ENCODE peak calls at places on chromosomes 4 and X, in six cellular contexts. B is suprapubic skin, D is hepatocyte, Y is astrocyte of the spinal cord, I is NB4, Z is epithelial cell of esophagus. K is an unnamed sample.

GRCh38 chr4:15958562-15958961 is 4.4 kb downstream of the FGFBP2 start:
- DNase-seq in B (no peak), Y (no peak), D (no peak), Z (no peak), I (no peak), K (no peak)

GRCh38 chrX:112642349-112642748 is 37.4 kb downstream of the LHFPL1 start:
- DNase-seq in D (peak), Z (peak), Y (peak), B (no peak), I (peak), K (no peak)

GRCh38 chrX:49901068-49901467 is 21.3 kb upstream of the CLCN5 start:
- DNase-seq in Y (no peak), I (no peak), B (no peak), Z (no peak), D (no peak), K (no peak)

GRCh38 chr4:104451573-104451972 is 43.1 kb downstream of the CXXC4 start:
- DNase-seq in Z (peak), I (peak), Y (peak), D (peak), B (no peak), K (no peak)

GRCh38 chrX:34341258-34341657 is 209.1 kb upstream of the FAM47A start:
- DNase-seq in I (peak), B (no peak), Y (no peak), D (peak), Z (peak), K (no peak)

GRCh38 chr4:53786632-53787031 is 195.3 kb upstream of the LNX1 start:
- DNase-seq in I (no peak), Y (no peak), D (no peak), Z (no peak), B (no peak), K (no peak)

GRCh38 chr4:184168406-184169019 is 49.2 kb downstream of the ENPP6 start:
- DNase-seq in D (peak), B (peak), Z (peak), Y (peak), I (peak), K (peak)

GRCh38 chrX:135114392-135114791 is 5.9 kb downstream of the ETDB start:
- DNase-seq in I (no peak), D (no peak), B (no peak), Z (peak), Y (no peak), K (no peak)

GRCh38 chrX:23003121-23003520 is 3.4 kb downstream of the DDX53 start:
- DNase-seq in Y (peak), I (no peak), Z (peak), B (no peak), D (no peak), K (no peak)

GRCh38 chr4:74100531-74100930 is 1.5 kb upstream of the CXCL2 start:
- DNase-seq in B (no peak), D (peak), Z (no peak), Y (no peak), I (no peak), K (no peak)

GRCh38 chr4:28373601-28374000 is 1513.0 kb downstream of the STIM2 start:
- DNase-seq in D (no peak), Z (peak), Y (peak), I (no peak), B (no peak), K (no peak)

GRCh38 chrX:53813663-53814440 is 127.3 kb upstream of the HUWE1 start:
- DNase-seq in Z (no peak), Y (no peak), D (no peak), I (no peak), B (no peak), K (no peak)

GRCh38 chr4:175435437-175435836 is 376.6 kb downstream of the GPM6A start:
- DNase-seq in I (peak), B (no peak), D (no peak), Y (no peak), Z (no peak), K (no peak)

GRCh38 chr4:3186609-3187008 is 62.4 kb upstream of the MSANTD1 start:
- DNase-seq in I (no peak), Y (no peak), Z (no peak), B (no peak), D (no peak), K (no peak)

GRCh38 chr4:184471872-184472539 is 2.3 kb downstream of the IRF2 start:
- DNase-seq in Z (peak), I (peak), B (no peak), Y (peak), D (peak), K (no peak)

GRCh38 chrX:39133971-39134370 is 332.7 kb downstream of the MID1IP1 start:
- DNase-seq in I (peak), B (no peak), D (peak), Z (no peak), Y (no peak), K (no peak)

GRCh38 chr4:30354605-30355004 is 365.6 kb upstream of the PCDH7 start:
- DNase-seq in D (no peak), B (no peak), Z (no peak), Y (no peak), I (no peak), K (no peak)

GRCh38 chrX:37912286-37912685 is 64.9 kb upstream of the DYNLT3 start:
- DNase-seq in Z (peak), Y (peak), D (peak), B (no peak), I (peak), K (no peak)

GRCh38 chr4:107863850-107864371 is 39.2 kb downstream of the SGMS2 start:
- DNase-seq in B (no peak), I (no peak), Y (peak), D (peak), Z (peak), K (peak)

GRCh38 chrX:19810809-19811208 is 76.6 kb downstream of the SH3KBP1 start:
- DNase-seq in B (no peak), Z (no peak), Y (no peak), D (no peak), I (peak), K (no peak)

GRCh38 chr4:168618577-168619265 is 121.9 kb downstream of the PALLD start:
- DNase-seq in D (no peak), I (no peak), Y (peak), B (no peak), Z (peak), K (no peak)

GRCh38 chr4:143396695-143397094 is 60.0 kb downstream of the GAB1 start:
- DNase-seq in D (no peak), I (no peak), Z (no peak), B (no peak), Y (no peak), K (no peak)

GRCh38 chr4:15006416-15007024 is 4.2 kb downstream of the CPEB2 start:
- DNase-seq in B (no peak), D (no peak), Y (peak), Z (peak), I (peak), K (no peak)

GRCh38 chr4:165684177-165684870 is 188.7 kb upstream of the TLL1 start:
- DNase-seq in Y (peak), D (no peak), B (no peak), I (no peak), Z (peak), K (no peak)

GRCh38 chrX:115562492-115562872 is 1.5 kb downstream of the PLS3 start:
- DNase-seq in B (no peak), D (peak), I (no peak), Y (no peak), Z (no peak), K (no peak)

GRCh38 chr4:98430708-98431403 is 169.7 kb downstream of the RAP1GDS1 start:
- DNase-seq in Y (peak), I (no peak), D (peak), Z (peak), B (no peak), K (no peak)

GRCh38 chr4:154314248-154314647 is 177.4 kb downstream of the DCHS2 start:
- DNase-seq in B (no peak), D (peak), I (no peak), Y (peak), Z (peak), K (no peak)
- TF ChIP-seq CTCF in B (no peak), D (peak), I (no peak), Y (peak), Z (peak), K (no peak)

DNA sequence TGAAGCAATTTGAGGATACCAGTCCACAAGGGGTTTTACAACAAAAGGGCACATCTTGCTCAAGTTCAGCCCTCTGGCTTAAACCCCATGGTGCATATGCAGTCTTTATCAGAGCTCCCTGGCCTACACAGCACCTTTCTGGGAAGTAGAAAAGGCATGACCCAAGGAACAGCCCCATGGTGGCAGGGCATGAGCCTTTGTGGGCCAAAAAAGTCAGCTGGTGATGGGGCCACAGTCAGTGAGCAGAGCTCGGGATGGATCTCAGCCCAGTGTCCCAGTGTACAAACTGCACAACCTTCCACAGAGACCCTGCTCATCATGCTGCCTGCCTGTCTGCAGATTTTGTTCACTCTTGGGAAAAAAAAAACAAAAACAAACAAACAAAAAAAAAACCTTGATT is 22.3 kb upstream of the TMEM165 start:
- DNase-seq in Y (no peak), B (no peak), Z (no peak), D (no peak), I (no peak), K (no peak)
- TF ChIP-seq CTCF in Y (no peak), B (no peak), Z (no peak), D (no peak), I (no peak), K (no peak)

GRCh38 chr4:36351082-36351666 is 69.8 kb downstream of the DTHD1 start:
- DNase-seq in D (peak), I (peak), B (peak), Y (peak), Z (peak), K (peak)
- TF ChIP-seq CTCF in D (peak), I (peak), B (peak), Y (peak), Z (peak), K (peak)

GRCh38 chr4:70183168-70183939 is 12.2 kb upstream of the ODAM start:
- DNase-seq in I (peak), Z (peak), D (peak), Y (peak), B (no peak), K (no peak)
- TF ChIP-seq CTCF in I (peak), Z (peak), D (peak), Y (peak), B (no peak), K (peak)

GRCh38 chr4:181578911-181579310 is 664.3 kb upstream of the TENM3 start:
- DNase-seq in Y (peak), I (no peak), B (no peak), Z (no peak), D (no peak), K (no peak)

GRCh38 chr4:181582595-181582994 is 660.6 kb upstream of the TENM3 start:
- DNase-seq in I (peak), B (no peak), D (no peak), Y (no peak), Z (no peak), K (no peak)
- TF ChIP-seq CTCF in I (peak), B (no peak), D (no peak), Y (no peak), Z (no peak), K (no peak)

GRCh38 chr4:118969359-118969758 is 80.7 kb downstream of the SYNPO2 start:
- DNase-seq in D (peak), B (no peak), Z (peak), Y (peak), I (peak), K (no peak)
- TF ChIP-seq CTCF in D (peak), B (peak), Z (peak), Y (peak), I (peak), K (no peak)

DNA sequence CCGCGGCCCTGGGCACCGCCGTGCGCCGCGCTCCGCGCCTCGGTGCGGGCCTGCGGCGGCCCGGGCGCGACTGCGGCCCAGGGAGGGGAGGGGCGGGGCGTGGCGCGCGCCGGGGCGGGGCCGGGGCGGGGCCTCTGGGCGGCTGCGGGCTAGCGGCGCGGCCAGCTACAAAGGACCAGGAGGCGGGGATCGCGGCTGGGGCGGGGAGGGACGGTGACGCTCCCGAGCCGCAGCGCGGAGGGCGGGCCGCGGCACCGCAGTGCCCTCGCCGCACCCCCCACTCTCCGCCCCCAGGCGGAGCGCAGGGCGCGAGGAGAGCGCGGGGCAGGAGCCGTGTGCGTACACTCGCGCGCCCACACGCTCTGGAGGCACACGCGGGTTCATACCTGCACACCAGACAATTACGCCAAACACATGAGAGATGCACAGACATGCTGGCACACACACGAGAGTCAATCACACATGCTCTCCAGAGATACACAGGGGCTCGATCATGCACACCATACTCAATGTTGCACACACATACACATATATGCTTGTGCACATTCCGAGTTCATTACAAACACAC is at the start of gene CRMP1:
- DNase-seq in Y (no peak), D (peak), Z (no peak), I (no peak), B (no peak), K (no peak)
- TF ChIP-seq CTCF in Y (no peak), D (no peak), Z (no peak), I (no peak), B (no peak), K (no peak)